ENCODE peak calls at places on chromosomes 5 and 9, in ten cellular contexts. One of them, this sample, is unnamed.

GRCh38 chr5:136205061-136205702 is 12.2 kb upstream of the SMIM32 start:
- DNase-seq in A549: no peak
- DNase-seq in fibroblast of mammary gland: no peak
- DNase-seq in NAMALWA: no peak
- DNase-seq in T-helper 9 cell: no peak
- DNase-seq in GM23248: no peak
- DNase-seq in Calu3: peak; percentile 33
- DNase-seq in C1 segment of cervical spinal cord: no peak
- DNase-seq in activated effector memory CD4-positive, alpha-beta T cell treated with Interleukin-2 at 50 U/mL for 16 hours: no peak
- DNase-seq in Daoy: peak; percentile 25
- DNase-seq in this sample: no peak

GRCh38 chr5:173997331-173997730 is 8.4 kb downstream of the C5orf47 start:
- DNase-seq in T-helper 9 cell: no peak
- DNase-seq in C1 segment of cervical spinal cord: no peak
- DNase-seq in fibroblast of mammary gland: no peak
- DNase-seq in Daoy: peak; percentile 35
- DNase-seq in Calu3: no peak
- DNase-seq in activated effector memory CD4-positive, alpha-beta T cell treated with Interleukin-2 at 50 U/mL for 16 hours: no peak
- DNase-seq in A549: no peak
- DNase-seq in NAMALWA: no peak
- DNase-seq in GM23248: no peak
- DNase-seq in this sample: no peak

GRCh38 chr9:1155602-1156001 is 105.4 kb downstream of the DMRT2 start:
- DNase-seq in activated effector memory CD4-positive, alpha-beta T cell treated with Interleukin-2 at 50 U/mL for 16 hours: no peak
- DNase-seq in Calu3: no peak
- DNase-seq in T-helper 9 cell: no peak
- DNase-seq in A549: no peak
- DNase-seq in NAMALWA: no peak
- DNase-seq in fibroblast of mammary gland: no peak
- DNase-seq in C1 segment of cervical spinal cord: no peak
- DNase-seq in Daoy: no peak
- DNase-seq in GM23248: no peak
- DNase-seq in this sample: no peak

GRCh38 chr5:30063503-30063902 is 1130.0 kb upstream of the CDH6 start:
- DNase-seq in A549: no peak
- DNase-seq in C1 segment of cervical spinal cord: no peak
- DNase-seq in NAMALWA: no peak
- DNase-seq in Calu3: no peak
- DNase-seq in T-helper 9 cell: no peak
- DNase-seq in GM23248: no peak
- DNase-seq in activated effector memory CD4-positive, alpha-beta T cell treated with Interleukin-2 at 50 U/mL for 16 hours: no peak
- DNase-seq in Daoy: no peak
- DNase-seq in fibroblast of mammary gland: no peak
- DNase-seq in this sample: no peak

GRCh38 chr5:88727705-88728313 is 155.2 kb downstream of the MEF2C start:
- DNase-seq in NAMALWA: peak; percentile 60
- DNase-seq in Calu3: no peak
- DNase-seq in GM23248: peak; percentile 59
- DNase-seq in activated effector memory CD4-positive, alpha-beta T cell treated with Interleukin-2 at 50 U/mL for 16 hours: no peak
- DNase-seq in A549: peak; percentile 23
- DNase-seq in fibroblast of mammary gland: peak; percentile 47
- DNase-seq in Daoy: no peak
- DNase-seq in C1 segment of cervical spinal cord: no peak
- DNase-seq in T-helper 9 cell: no peak
- DNase-seq in this sample: no peak

GRCh38 chr9:135050072-135050990 is 37.1 kb upstream of the OLFM1 start:
- DNase-seq in fibroblast of mammary gland: no peak
- DNase-seq in GM23248: no peak
- DNase-seq in activated effector memory CD4-positive, alpha-beta T cell treated with Interleukin-2 at 50 U/mL for 16 hours: no peak
- DNase-seq in A549: no peak
- DNase-seq in C1 segment of cervical spinal cord: no peak
- DNase-seq in Calu3: no peak
- DNase-seq in T-helper 9 cell: no peak
- DNase-seq in Daoy: peak; percentile 49
- DNase-seq in NAMALWA: no peak
- DNase-seq in this sample: no peak

GRCh38 chr5:97918057-97918456 is 735.0 kb upstream of the RIOK2 start:
- DNase-seq in fibroblast of mammary gland: no peak
- DNase-seq in T-helper 9 cell: no peak
- DNase-seq in C1 segment of cervical spinal cord: no peak
- DNase-seq in GM23248: no peak
- DNase-seq in NAMALWA: no peak
- DNase-seq in A549: no peak
- DNase-seq in Daoy: no peak
- DNase-seq in Calu3: no peak
- DNase-seq in activated effector memory CD4-positive, alpha-beta T cell treated with Interleukin-2 at 50 U/mL for 16 hours: no peak
- DNase-seq in this sample: no peak

GRCh38 chr5:17217421-17218352 is at the start of gene BASP1:
- DNase-seq in GM23248: peak; percentile 90
- DNase-seq in fibroblast of mammary gland: peak; percentile 61
- DNase-seq in NAMALWA: peak; percentile 33
- DNase-seq in C1 segment of cervical spinal cord: peak; percentile 32
- DNase-seq in A549: peak; percentile 91
- DNase-seq in T-helper 9 cell: peak; percentile 1
- DNase-seq in Calu3: no peak
- DNase-seq in activated effector memory CD4-positive, alpha-beta T cell treated with Interleukin-2 at 50 U/mL for 16 hours: no peak
- DNase-seq in Daoy: peak; percentile 89
- DNase-seq in this sample: peak; percentile 74

GRCh38 chr5:125005287-125005686 is 258.8 kb upstream of the ZNF608 start:
- DNase-seq in Calu3: no peak
- DNase-seq in Daoy: no peak
- DNase-seq in activated effector memory CD4-positive, alpha-beta T cell treated with Interleukin-2 at 50 U/mL for 16 hours: no peak
- DNase-seq in T-helper 9 cell: no peak
- DNase-seq in fibroblast of mammary gland: no peak
- DNase-seq in GM23248: no peak
- DNase-seq in A549: no peak
- DNase-seq in C1 segment of cervical spinal cord: no peak
- DNase-seq in NAMALWA: peak; percentile 90
- DNase-seq in this sample: peak; percentile 27

GRCh38 chr5:80105698-80106439 is 70.7 kb downstream of the THBS4 start:
- DNase-seq in A549: no peak
- DNase-seq in Calu3: no peak
- DNase-seq in fibroblast of mammary gland: no peak
- DNase-seq in GM23248: no peak
- DNase-seq in activated effector memory CD4-positive, alpha-beta T cell treated with Interleukin-2 at 50 U/mL for 16 hours: no peak
- DNase-seq in C1 segment of cervical spinal cord: no peak
- DNase-seq in T-helper 9 cell: no peak
- DNase-seq in NAMALWA: no peak
- DNase-seq in Daoy: no peak
- DNase-seq in this sample: no peak

GRCh38 chr5:74311961-74312360 is 328.6 kb downstream of the ENC1 start:
- DNase-seq in T-helper 9 cell: no peak
- DNase-seq in Calu3: no peak
- DNase-seq in C1 segment of cervical spinal cord: no peak
- DNase-seq in A549: no peak
- DNase-seq in fibroblast of mammary gland: peak; percentile 45
- DNase-seq in GM23248: no peak
- DNase-seq in NAMALWA: no peak
- DNase-seq in Daoy: no peak
- DNase-seq in activated effector memory CD4-positive, alpha-beta T cell treated with Interleukin-2 at 50 U/mL for 16 hours: no peak
- DNase-seq in this sample: no peak

GRCh38 chr9:113621309-113621791 is 157.8 kb downstream of the RGS3 start:
- DNase-seq in activated effector memory CD4-positive, alpha-beta T cell treated with Interleukin-2 at 50 U/mL for 16 hours: no peak
- DNase-seq in T-helper 9 cell: no peak
- DNase-seq in A549: no peak
- DNase-seq in GM23248: peak; percentile 97
- DNase-seq in fibroblast of mammary gland: peak; percentile 90
- DNase-seq in NAMALWA: no peak
- DNase-seq in C1 segment of cervical spinal cord: no peak
- DNase-seq in Calu3: no peak
- DNase-seq in Daoy: peak; percentile 98
- DNase-seq in this sample: no peak

GRCh38 chr9:6086006-6086655 is 70.7 kb upstream of the RANBP6 start:
- DNase-seq in Calu3: no peak
- DNase-seq in T-helper 9 cell: no peak
- DNase-seq in A549: no peak
- DNase-seq in fibroblast of mammary gland: no peak
- DNase-seq in C1 segment of cervical spinal cord: no peak
- DNase-seq in Daoy: no peak
- DNase-seq in activated effector memory CD4-positive, alpha-beta T cell treated with Interleukin-2 at 50 U/mL for 16 hours: no peak
- DNase-seq in GM23248: no peak
- DNase-seq in NAMALWA: no peak
- DNase-seq in this sample: no peak

GRCh38 chr5:97162045-97162444 is 19.6 kb upstream of the LIX1 start:
- DNase-seq in C1 segment of cervical spinal cord: peak; percentile 6
- DNase-seq in Calu3: peak; percentile 74
- DNase-seq in activated effector memory CD4-positive, alpha-beta T cell treated with Interleukin-2 at 50 U/mL for 16 hours: no peak
- DNase-seq in Daoy: peak; percentile 71
- DNase-seq in NAMALWA: peak; percentile 77
- DNase-seq in GM23248: peak; percentile 72
- DNase-seq in fibroblast of mammary gland: peak; percentile 85
- DNase-seq in A549: peak; percentile 85
- DNase-seq in T-helper 9 cell: peak; percentile 23
- DNase-seq in this sample: peak; percentile 51

GRCh38 chr9:117938086-117938485 is 233.9 kb downstream of the TLR4 start:
- DNase-seq in NAMALWA: no peak
- DNase-seq in fibroblast of mammary gland: no peak
- DNase-seq in activated effector memory CD4-positive, alpha-beta T cell treated with Interleukin-2 at 50 U/mL for 16 hours: no peak
- DNase-seq in C1 segment of cervical spinal cord: no peak
- DNase-seq in T-helper 9 cell: no peak
- DNase-seq in Daoy: no peak
- DNase-seq in GM23248: no peak
- DNase-seq in Calu3: no peak
- DNase-seq in A549: no peak
- DNase-seq in this sample: no peak

GRCh38 chr9:103713631-103714030 is 380.5 kb upstream of the SMC2 start:
- DNase-seq in T-helper 9 cell: no peak
- DNase-seq in fibroblast of mammary gland: peak; percentile 34
- DNase-seq in NAMALWA: no peak
- DNase-seq in A549: no peak
- DNase-seq in Daoy: no peak
- DNase-seq in C1 segment of cervical spinal cord: no peak
- DNase-seq in activated effector memory CD4-positive, alpha-beta T cell treated with Interleukin-2 at 50 U/mL for 16 hours: no peak
- DNase-seq in GM23248: no peak
- DNase-seq in Calu3: no peak
- DNase-seq in this sample: no peak

GRCh38 chr9:114538241-114538640 is 33.0 kb upstream of the WHRN start:
- DNase-seq in fibroblast of mammary gland: no peak
- DNase-seq in Calu3: peak; percentile 23
- DNase-seq in GM23248: no peak
- DNase-seq in A549: peak; percentile 70
- DNase-seq in T-helper 9 cell: no peak
- DNase-seq in NAMALWA: peak; percentile 66
- DNase-seq in Daoy: peak; percentile 25
- DNase-seq in activated effector memory CD4-positive, alpha-beta T cell treated with Interleukin-2 at 50 U/mL for 16 hours: peak; percentile 8
- DNase-seq in C1 segment of cervical spinal cord: no peak
- DNase-seq in this sample: peak; percentile 32

GRCh38 chr9:132942541-132943182 is 1.8 kb downstream of the TSC1 start:
- DNase-seq in NAMALWA: peak; percentile 90
- DNase-seq in C1 segment of cervical spinal cord: no peak
- DNase-seq in fibroblast of mammary gland: peak; percentile 18
- DNase-seq in Calu3: no peak
- DNase-seq in A549: no peak
- DNase-seq in activated effector memory CD4-positive, alpha-beta T cell treated with Interleukin-2 at 50 U/mL for 16 hours: no peak
- DNase-seq in Daoy: no peak
- DNase-seq in T-helper 9 cell: no peak
- DNase-seq in GM23248: peak; percentile 35
- DNase-seq in this sample: no peak

GRCh38 chr5:15807861-15808260 is 307.9 kb downstream of the FBXL7 start:
- DNase-seq in Daoy: peak; percentile 69
- DNase-seq in C1 segment of cervical spinal cord: peak; percentile 30
- DNase-seq in A549: no peak
- DNase-seq in GM23248: peak; percentile 72
- DNase-seq in Calu3: no peak
- DNase-seq in fibroblast of mammary gland: peak; percentile 70
- DNase-seq in NAMALWA: no peak
- DNase-seq in T-helper 9 cell: no peak
- DNase-seq in activated effector memory CD4-positive, alpha-beta T cell treated with Interleukin-2 at 50 U/mL for 16 hours: no peak
- DNase-seq in this sample: no peak

GRCh38 chr9:134968823-134969090 is 51.0 kb upstream of the FCN1 start:
- DNase-seq in fibroblast of mammary gland: no peak
- DNase-seq in Calu3: no peak
- DNase-seq in GM23248: no peak
- DNase-seq in T-helper 9 cell: no peak
- DNase-seq in A549: no peak
- DNase-seq in activated effector memory CD4-positive, alpha-beta T cell treated with Interleukin-2 at 50 U/mL for 16 hours: no peak
- DNase-seq in NAMALWA: no peak
- DNase-seq in Daoy: no peak
- DNase-seq in C1 segment of cervical spinal cord: no peak
- DNase-seq in this sample: no peak

GRCh38 chr5:179806250-179807045 is at the start of gene MGAT4B:
- DNase-seq in NAMALWA: peak; percentile 76
- DNase-seq in fibroblast of mammary gland: peak; percentile 58
- DNase-seq in A549: peak; percentile 78
- DNase-seq in Daoy: peak; percentile 87
- DNase-seq in T-helper 9 cell: no peak
- DNase-seq in GM23248: peak; percentile 93
- DNase-seq in Calu3: peak; percentile 87
- DNase-seq in C1 segment of cervical spinal cord: peak; percentile 44
- DNase-seq in activated effector memory CD4-positive, alpha-beta T cell treated with Interleukin-2 at 50 U/mL for 16 hours: peak; percentile 55
- DNase-seq in this sample: peak; percentile 67

GRCh38 chr9:135123735-135124134 is 36.3 kb downstream of the OLFM1 start:
- DNase-seq in fibroblast of mammary gland: no peak
- DNase-seq in GM23248: no peak
- DNase-seq in NAMALWA: no peak
- DNase-seq in C1 segment of cervical spinal cord: peak; percentile 13
- DNase-seq in Daoy: no peak
- DNase-seq in T-helper 9 cell: no peak
- DNase-seq in A549: no peak
- DNase-seq in Calu3: no peak
- DNase-seq in activated effector memory CD4-positive, alpha-beta T cell treated with Interleukin-2 at 50 U/mL for 16 hours: no peak
- DNase-seq in this sample: no peak

GRCh38 chr5:55172937-55173695 is at the start of gene CDC20B:
- DNase-seq in fibroblast of mammary gland: peak; percentile 54
- DNase-seq in Daoy: peak; percentile 88
- DNase-seq in Calu3: peak; percentile 86
- DNase-seq in activated effector memory CD4-positive, alpha-beta T cell treated with Interleukin-2 at 50 U/mL for 16 hours: peak; percentile 44
- DNase-seq in T-helper 9 cell: peak; percentile 71
- DNase-seq in GM23248: peak; percentile 93
- DNase-seq in NAMALWA: peak; percentile 76
- DNase-seq in A549: peak; percentile 68
- DNase-seq in C1 segment of cervical spinal cord: peak; percentile 11
- DNase-seq in this sample: peak; percentile 75

GRCh38 chr5:127978738-127979300 is 104.7 kb upstream of the SLC12A2 start:
- DNase-seq in C1 segment of cervical spinal cord: no peak
- DNase-seq in activated effector memory CD4-positive, alpha-beta T cell treated with Interleukin-2 at 50 U/mL for 16 hours: no peak
- DNase-seq in GM23248: no peak
- DNase-seq in Calu3: no peak
- DNase-seq in T-helper 9 cell: no peak
- DNase-seq in NAMALWA: no peak
- DNase-seq in fibroblast of mammary gland: no peak
- DNase-seq in A549: no peak
- DNase-seq in Daoy: no peak
- DNase-seq in this sample: no peak

GRCh38 chr9:127204771-127205470 is 59.7 kb upstream of the GARNL3 start:
- DNase-seq in T-helper 9 cell: no peak
- DNase-seq in NAMALWA: peak; percentile 53
- DNase-seq in fibroblast of mammary gland: peak; percentile 45
- DNase-seq in A549: peak; percentile 39
- DNase-seq in Daoy: peak; percentile 76
- DNase-seq in GM23248: peak; percentile 76
- DNase-seq in Calu3: no peak
- DNase-seq in activated effector memory CD4-positive, alpha-beta T cell treated with Interleukin-2 at 50 U/mL for 16 hours: no peak
- DNase-seq in C1 segment of cervical spinal cord: no peak
- DNase-seq in this sample: no peak

GRCh38 chr9:77897292-77897691 is 134.3 kb downstream of the GNAQ start:
- DNase-seq in Daoy: no peak
- DNase-seq in fibroblast of mammary gland: no peak
- DNase-seq in NAMALWA: peak; percentile 28
- DNase-seq in A549: peak; percentile 33
- DNase-seq in Calu3: no peak
- DNase-seq in T-helper 9 cell: no peak
- DNase-seq in activated effector memory CD4-positive, alpha-beta T cell treated with Interleukin-2 at 50 U/mL for 16 hours: no peak
- DNase-seq in GM23248: peak; percentile 7
- DNase-seq in C1 segment of cervical spinal cord: no peak
- DNase-seq in this sample: no peak

GRCh38 chr5:32223972-32224608 is 50.0 kb upstream of the GOLPH3 start:
- DNase-seq in C1 segment of cervical spinal cord: no peak
- DNase-seq in activated effector memory CD4-positive, alpha-beta T cell treated with Interleukin-2 at 50 U/mL for 16 hours: no peak
- DNase-seq in T-helper 9 cell: no peak
- DNase-seq in A549: peak; percentile 85
- DNase-seq in NAMALWA: no peak
- DNase-seq in fibroblast of mammary gland: peak; percentile 52
- DNase-seq in GM23248: peak; percentile 77
- DNase-seq in Calu3: peak; percentile 39
- DNase-seq in Daoy: no peak
- DNase-seq in this sample: no peak

GRCh38 chr9:100591639-100592412 is 13.9 kb downstream of the CAVIN4 start:
- DNase-seq in C1 segment of cervical spinal cord: no peak
- DNase-seq in A549: no peak
- DNase-seq in Daoy: no peak
- DNase-seq in activated effector memory CD4-positive, alpha-beta T cell treated with Interleukin-2 at 50 U/mL for 16 hours: no peak
- DNase-seq in fibroblast of mammary gland: no peak
- DNase-seq in GM23248: no peak
- DNase-seq in NAMALWA: no peak
- DNase-seq in Calu3: no peak
- DNase-seq in T-helper 9 cell: no peak
- DNase-seq in this sample: no peak